ENCODE peak calls at places on chromosome 2, in five cellular contexts. C is neuronal stem cell; M is stimulated activated CD4-positive, alpha-beta T cell treated with anti-CD3 and anti-CD28 coated beads, Interleukin-15, amount 100 ng/mL, for 24 hours; R is HS-27A; Q is T-helper 17 cell. V is an unnamed sample.

GRCh38 chr2:105690566-105690965 is 54.1 kb upstream of the NCK2 start:
- DNase-seq in Q (no peak), M (no peak), C (no peak), R (no peak), V (no peak)

GRCh38 chr2:127045792-127046501 is 61.0 kb downstream of the BIN1 start:
- DNase-seq in R (no peak), M (no peak), C (no peak), Q (no peak), V (no peak)

GRCh38 chr2:105447476-105447875 is 48.6 kb upstream of the FHL2 start:
- DNase-seq in M (no peak), R (no peak), C (no peak), Q (no peak), V (no peak)

GRCh38 chr2:101864426-101864825 is 127.3 kb upstream of the IL1R2 start:
- DNase-seq in Q (no peak), R (no peak), C (no peak), M (no peak), V (no peak)

GRCh38 chr2:40364143-40364903 is 87.6 kb downstream of the SLC8A1 start:
- DNase-seq in C (no peak), M (no peak), Q (no peak), R (no peak), V (no peak)

GRCh38 chr2:112481528-112482228 is at the start of gene TTL:
- DNase-seq in Q (peak; percentile 67), R (peak; percentile 51), M (peak; percentile 84), C (peak; percentile 74), V (peak; percentile 91)

GRCh38 chr2:203982276-203982675 is 45.7 kb downstream of the ICOS start:
- DNase-seq in M (no peak), R (no peak), C (no peak), Q (no peak), V (no peak)

GRCh38 chr2:129758461-129759185 is 220.8 kb upstream of the RAB6C start:
- DNase-seq in M (no peak), C (no peak), R (no peak), Q (no peak), V (no peak)

GRCh38 chr2:75870654-75871137 is 160.0 kb upstream of the GCFC2 start:
- DNase-seq in R (no peak), Q (no peak), C (no peak), M (no peak), V (peak; percentile 4)

GRCh38 chr2:138554123-138554522 is 52.6 kb downstream of the SPOPL start:
- DNase-seq in R (no peak), M (no peak), C (no peak), Q (no peak), V (no peak)

GRCh38 chr2:119914266-119914665 is 98.6 kb upstream of the EPB41L5 start:
- DNase-seq in M (no peak), C (no peak), Q (no peak), R (no peak), V (no peak)

GRCh38 chr2:224958466-224958857 is 83.8 kb downstream of the DOCK10 start:
- DNase-seq in Q (no peak), M (no peak), R (no peak), C (no peak), V (peak; percentile 32)

GRCh38 chr2:69203166-69203985 is 183.7 kb downstream of the GFPT1 start:
- DNase-seq in R (no peak), Q (no peak), C (no peak), M (no peak), V (no peak)

GRCh38 chr2:241559489-241560180 is 1.1 kb downstream of the BOK start:
- DNase-seq in Q (no peak), C (no peak), R (no peak), M (peak; percentile 28), V (peak; percentile 66)

V was measured in neural progenitor cell.